ENCODE peak calls at places on chromosome 21, in five cellular contexts. C, W, S, P and M are unnamed samples.

GRCh38 chr21:16418211-16418610 is 688.4 kb downstream of the USP25 start:
- DNase-seq in C (no peak), W (no peak), S (no peak), P (no peak), M (no peak)

GRCh38 chr21:39009587-39010225 is 173.5 kb downstream of the PSMG1 start:
- DNase-seq in W (no peak), P (no peak), S (no peak), C (no peak), M (no peak)

GRCh38 chr21:29441651-29442050 is 142.9 kb downstream of the BACH1 start:
- DNase-seq in S (no peak), P (no peak), W (no peak), C (no peak), M (no peak)

GRCh38 chr21:41023936-41024335 is 144.0 kb upstream of the BACE2 start:
- DNase-seq in W (no peak), C (no peak), S (no peak), P (no peak), M (no peak)

GRCh38 chr21:42614811-42615342 is 38.5 kb upstream of the PDE9A start:
- DNase-seq in P (peak; percentile 54), S (peak; percentile 18), W (peak; percentile 52), C (no peak), M (no peak)

GRCh38 chr21:35032474-35033263 is 16.4 kb downstream of the RUNX1 start:
- DNase-seq in S (no peak), W (no peak), C (no peak), P (no peak), M (no peak)

GRCh38 chr21:33428669-33429068 is 25.5 kb downstream of the IFNGR2 start:
- DNase-seq in P (no peak), S (no peak), C (no peak), W (no peak), M (no peak)

GRCh38 chr21:45405819-45406762 is 1.1 kb downstream of the COL18A1 start:
- DNase-seq in S (no peak), P (no peak), W (no peak), C (no peak), M (peak; percentile 64)

GRCh38 chr21:40603774-40604173 is 243.2 kb downstream of the DSCAM start:
- DNase-seq in S (no peak), C (no peak), P (no peak), W (no peak), M (no peak)

GRCh38 chr21:15124731-15125130 is 59.9 kb upstream of the NRIP1 start:
- DNase-seq in C (no peak), P (no peak), S (no peak), W (no peak), M (no peak)

GRCh38 chr21:31557421-31557955 is 102.0 kb upstream of the SOD1 start:
- DNase-seq in P (peak; percentile 36), C (no peak), W (no peak), S (no peak), M (no peak)